ENCODE peak calls at places on chromosomes 3 and 15, in five cellular contexts. U is hypothalamus, G is neural crest cell, K is NCI-H1092, T is kidney tubule cell. O is an unnamed sample.

GRCh38 chr15:62969442-62970089 is 73.0 kb upstream of the TPM1 start:
- DNase-seq in G (no peak), U (no peak), K (no peak), T (peak), O (no peak)

GRCh38 chr15:81418891-81419290 is 44.9 kb upstream of the TMC3 start:
- DNase-seq in K (no peak), T (no peak), G (no peak), U (no peak), O (no peak)

GRCh38 chr15:64483749-64484148 is 23.4 kb downstream of the ZNF609 start:
- DNase-seq in K (no peak), U (no peak), G (no peak), T (peak), O (no peak)

GRCh38 chr3:15314276-15314675 is 18.1 kb downstream of the SH3BP5 start:
- DNase-seq in K (no peak), G (no peak), U (no peak), T (no peak), O (no peak)

GRCh38 chr15:92840149-92840548 is 60.0 kb upstream of the CHD2 start:
- DNase-seq in K (no peak), G (no peak), T (peak), U (no peak), O (no peak)

GRCh38 chr15:62059108-62059817 is 984 bp downstream of the VPS13C start:
- DNase-seq in U (no peak), K (no peak), T (peak), G (no peak), O (peak)

GRCh38 chr15:66961407-66961884 is 104.0 kb upstream of the SMAD3 start:
- DNase-seq in G (no peak), T (no peak), K (no peak), U (no peak), O (no peak)

GRCh38 chr3:57659810-57660439 is 33.0 kb downstream of the DENND6A start:
- DNase-seq in U (no peak), T (no peak), K (no peak), G (no peak), O (no peak)

GRCh38 chr3:128598884-128599664 is 51.5 kb downstream of the RPN1 start:
- DNase-seq in K (no peak), U (no peak), G (no peak), T (no peak), O (no peak)

GRCh38 chr3:50138266-50139230 is 16.6 kb upstream of the SEMA3F start:
- DNase-seq in K (peak), T (peak), U (no peak), G (no peak), O (no peak)

GRCh38 chr3:47054414-47054813 is 74.9 kb downstream of the NBEAL2 start:
- DNase-seq in U (no peak), K (no peak), T (no peak), G (no peak), O (no peak)

GRCh38 chr3:193129607-193130006 is 111.4 kb upstream of the PLAAT1 start:
- DNase-seq in T (no peak), U (no peak), G (no peak), K (no peak), O (no peak)

GRCh38 chr3:8441969-8442559 is 59.6 kb upstream of the LMCD1 start:
- DNase-seq in U (no peak), T (peak), K (no peak), G (peak), O (peak)

GRCh38 chr3:1531981-1532380 is 439.2 kb downstream of the CNTN6 start:
- DNase-seq in U (no peak), G (no peak), T (no peak), K (no peak), O (no peak)

GRCh38 chr3:188229177-188229576 is 75.2 kb downstream of the LPP start:
- DNase-seq in K (no peak), U (no peak), G (no peak), T (peak), O (no peak)

GRCh38 chr3:58167431-58168351 is 43.1 kb downstream of the DNASE1L3 start:
- DNase-seq in G (peak), U (peak), K (no peak), T (peak), O (peak)

GRCh38 chr15:63763476-63764123 is 70.1 kb downstream of the HERC1 start:
- DNase-seq in U (no peak), T (peak), G (no peak), K (no peak), O (no peak)

GRCh38 chr3:170707899-170708298 is 122.0 kb upstream of the SLC7A14 start:
- DNase-seq in K (no peak), U (no peak), G (no peak), T (peak), O (no peak)

GRCh38 chr3:177802151-177802900 is 605.0 kb upstream of the TBL1XR1 start:
- DNase-seq in U (no peak), T (no peak), K (peak), G (no peak), O (peak)

GRCh38 chr15:59138243-59138642 is 33.3 kb downstream of the CCNB2 start:
- DNase-seq in U (no peak), K (no peak), T (peak), G (peak), O (peak)

GRCh38 chr3:14991818-14992612 is 44.6 kb downstream of the NR2C2 start:
- DNase-seq in K (no peak), T (peak), U (no peak), G (no peak), O (no peak)

GRCh38 chr15:49881433-49881832 is 237.6 kb downstream of the ATP8B4 start:
- DNase-seq in K (no peak), T (no peak), G (no peak), U (no peak), O (no peak)

GRCh38 chr3:31064021-31064420 is 169.6 kb upstream of the GADL1 start:
- DNase-seq in T (peak), G (no peak), U (no peak), K (no peak), O (no peak)

GRCh38 chr15:94229591-94230365 is 1.6 kb upstream of the MCTP2 start:
- DNase-seq in T (peak), U (no peak), K (no peak), G (no peak), O (peak)

GRCh38 chr3:81726735-81727134 is 34.7 kb downstream of the GBE1 start:
- DNase-seq in K (no peak), T (no peak), U (no peak), G (no peak), O (peak)

GRCh38 chr3:140185375-140185774 is 250.4 kb downstream of the CLSTN2 start:
- DNase-seq in K (no peak), G (no peak), U (no peak), T (no peak), O (no peak)